ENCODE peak calls at places on chromosomes 2 and 18, in ten cellular contexts. One of them, this sample, is unnamed.

GRCh38 chr2:190379249-190379964 is 28.7 kb upstream of the MFSD6 start:
- DNase-seq in A549: no peak
- DNase-seq in IMR-90: peak
- DNase-seq in spleen: no peak
- DNase-seq in stomach: peak
- DNase-seq in NB4: no peak
- DNase-seq in sigmoid colon: no peak
- DNase-seq in breast epithelium: no peak
- DNase-seq in esophagus muscularis mucosa: no peak
- DNase-seq in ovary: no peak
- DNase-seq in this sample: peak

GRCh38 chr18:44771957-44772917 is 91.5 kb downstream of the SETBP1 start:
- DNase-seq in NB4: peak
- DNase-seq in sigmoid colon: peak
- DNase-seq in spleen: no peak
- DNase-seq in IMR-90: no peak
- DNase-seq in stomach: peak
- DNase-seq in breast epithelium: no peak
- DNase-seq in A549: no peak
- DNase-seq in ovary: no peak
- DNase-seq in esophagus muscularis mucosa: no peak
- DNase-seq in this sample: no peak

GRCh38 chr2:122737429-122738077 is 982.1 kb downstream of the TSN start:
- DNase-seq in spleen: no peak
- DNase-seq in NB4: no peak
- DNase-seq in ovary: no peak
- DNase-seq in stomach: no peak
- DNase-seq in esophagus muscularis mucosa: no peak
- DNase-seq in IMR-90: no peak
- DNase-seq in A549: no peak
- DNase-seq in sigmoid colon: no peak
- DNase-seq in breast epithelium: no peak
- DNase-seq in this sample: no peak

GRCh38 chr2:230944804-230945372 is 19.8 kb upstream of the GPR55 start:
- DNase-seq in NB4: no peak
- DNase-seq in esophagus muscularis mucosa: no peak
- DNase-seq in IMR-90: no peak
- DNase-seq in breast epithelium: no peak
- DNase-seq in ovary: no peak
- DNase-seq in A549: no peak
- DNase-seq in spleen: no peak
- DNase-seq in stomach: peak
- DNase-seq in sigmoid colon: no peak
- DNase-seq in this sample: no peak

GRCh38 chr2:188046437-188046836 is 245.2 kb upstream of the GULP1 start:
- DNase-seq in spleen: no peak
- DNase-seq in breast epithelium: no peak
- DNase-seq in esophagus muscularis mucosa: no peak
- DNase-seq in A549: no peak
- DNase-seq in NB4: no peak
- DNase-seq in IMR-90: peak
- DNase-seq in stomach: no peak
- DNase-seq in ovary: no peak
- DNase-seq in sigmoid colon: no peak
- DNase-seq in this sample: no peak

GRCh38 chr2:44245068-44245861 is 30.0 kb upstream of the SLC3A1 start:
- DNase-seq in stomach: no peak
- DNase-seq in A549: no peak
- DNase-seq in IMR-90: no peak
- DNase-seq in spleen: no peak
- DNase-seq in ovary: no peak
- DNase-seq in esophagus muscularis mucosa: no peak
- DNase-seq in NB4: no peak
- DNase-seq in sigmoid colon: no peak
- DNase-seq in breast epithelium: no peak
- DNase-seq in this sample: no peak

GRCh38 chr2:68122680-68122964 is 35.1 kb upstream of the PNO1 start:
- DNase-seq in IMR-90: no peak
- DNase-seq in breast epithelium: no peak
- DNase-seq in ovary: no peak
- DNase-seq in esophagus muscularis mucosa: no peak
- DNase-seq in NB4: no peak
- DNase-seq in sigmoid colon: no peak
- DNase-seq in A549: no peak
- DNase-seq in stomach: no peak
- DNase-seq in spleen: no peak
- DNase-seq in this sample: peak

GRCh38 chr2:238868067-238868524 is 20.2 kb downstream of the TWIST2 start:
- DNase-seq in sigmoid colon: peak
- DNase-seq in A549: no peak
- DNase-seq in stomach: no peak
- DNase-seq in spleen: peak
- DNase-seq in ovary: no peak
- DNase-seq in esophagus muscularis mucosa: no peak
- DNase-seq in NB4: no peak
- DNase-seq in IMR-90: no peak
- DNase-seq in breast epithelium: no peak
- DNase-seq in this sample: no peak

GRCh38 chr2:191391171-191391570 is 146.0 kb downstream of the MYO1B start:
- DNase-seq in A549: no peak
- DNase-seq in IMR-90: no peak
- DNase-seq in breast epithelium: no peak
- DNase-seq in stomach: no peak
- DNase-seq in NB4: no peak
- DNase-seq in sigmoid colon: no peak
- DNase-seq in ovary: no peak
- DNase-seq in spleen: no peak
- DNase-seq in esophagus muscularis mucosa: no peak
- DNase-seq in this sample: no peak

GRCh38 chr2:10215393-10215935 is 87.2 kb upstream of the HPCAL1 start:
- DNase-seq in stomach: no peak
- DNase-seq in NB4: no peak
- DNase-seq in breast epithelium: no peak
- DNase-seq in IMR-90: no peak
- DNase-seq in ovary: no peak
- DNase-seq in sigmoid colon: no peak
- DNase-seq in spleen: no peak
- DNase-seq in A549: no peak
- DNase-seq in esophagus muscularis mucosa: no peak
- DNase-seq in this sample: no peak

GRCh38 chr2:213151437-213152064 is at the start of gene IKZF2:
- DNase-seq in IMR-90: peak
- DNase-seq in breast epithelium: peak
- DNase-seq in A549: peak
- DNase-seq in esophagus muscularis mucosa: peak
- DNase-seq in spleen: peak
- DNase-seq in ovary: peak
- DNase-seq in sigmoid colon: peak
- DNase-seq in stomach: peak
- DNase-seq in NB4: peak
- DNase-seq in this sample: peak

GRCh38 chr2:233413046-233413445 is 58.8 kb downstream of the DGKD start:
- DNase-seq in ovary: no peak
- DNase-seq in IMR-90: peak
- DNase-seq in A549: no peak
- DNase-seq in sigmoid colon: no peak
- DNase-seq in stomach: no peak
- DNase-seq in esophagus muscularis mucosa: no peak
- DNase-seq in breast epithelium: no peak
- DNase-seq in NB4: no peak
- DNase-seq in spleen: no peak
- DNase-seq in this sample: no peak

GRCh38 chr2:79294994-79295393 is 135.4 kb upstream of the REG3A start:
- DNase-seq in NB4: no peak
- DNase-seq in esophagus muscularis mucosa: no peak
- DNase-seq in sigmoid colon: no peak
- DNase-seq in breast epithelium: no peak
- DNase-seq in stomach: no peak
- DNase-seq in A549: no peak
- DNase-seq in ovary: no peak
- DNase-seq in IMR-90: no peak
- DNase-seq in spleen: no peak
- DNase-seq in this sample: no peak

GRCh38 chr2:100292022-100292580 is 30.2 kb downstream of the LONRF2 start:
- DNase-seq in stomach: peak
- DNase-seq in ovary: peak
- DNase-seq in sigmoid colon: peak
- DNase-seq in esophagus muscularis mucosa: no peak
- DNase-seq in breast epithelium: peak
- DNase-seq in IMR-90: peak
- DNase-seq in spleen: no peak
- DNase-seq in NB4: peak
- DNase-seq in A549: peak
- DNase-seq in this sample: peak

GRCh38 chr2:119174216-119174992 is 15.9 kb upstream of the C1QL2 start:
- DNase-seq in IMR-90: no peak
- DNase-seq in sigmoid colon: no peak
- DNase-seq in NB4: peak
- DNase-seq in spleen: peak
- DNase-seq in breast epithelium: no peak
- DNase-seq in esophagus muscularis mucosa: no peak
- DNase-seq in A549: peak
- DNase-seq in stomach: peak
- DNase-seq in ovary: no peak
- DNase-seq in this sample: peak

GRCh38 chr2:158619496-158619895 is 162.7 kb downstream of the PKP4 start:
- DNase-seq in esophagus muscularis mucosa: no peak
- DNase-seq in NB4: peak
- DNase-seq in IMR-90: peak
- DNase-seq in spleen: no peak
- DNase-seq in A549: no peak
- DNase-seq in stomach: peak
- DNase-seq in breast epithelium: no peak
- DNase-seq in ovary: no peak
- DNase-seq in sigmoid colon: no peak
- DNase-seq in this sample: peak

GRCh38 chr2:139963863-139964355 is 1183.7 kb upstream of the NXPH2 start:
- DNase-seq in ovary: no peak
- DNase-seq in NB4: no peak
- DNase-seq in sigmoid colon: no peak
- DNase-seq in spleen: no peak
- DNase-seq in stomach: no peak
- DNase-seq in A549: no peak
- DNase-seq in IMR-90: no peak
- DNase-seq in breast epithelium: no peak
- DNase-seq in esophagus muscularis mucosa: no peak
- DNase-seq in this sample: no peak

GRCh38 chr18:8750954-8751415 is 45.6 kb downstream of the MTCL1 start:
- DNase-seq in esophagus muscularis mucosa: peak
- DNase-seq in spleen: no peak
- DNase-seq in NB4: no peak
- DNase-seq in IMR-90: peak
- DNase-seq in sigmoid colon: peak
- DNase-seq in stomach: no peak
- DNase-seq in breast epithelium: no peak
- DNase-seq in A549: no peak
- DNase-seq in ovary: peak
- DNase-seq in this sample: no peak

GRCh38 chr2:191612496-191612895 is 65.4 kb upstream of the NABP1 start:
- DNase-seq in spleen: no peak
- DNase-seq in A549: peak
- DNase-seq in stomach: no peak
- DNase-seq in sigmoid colon: no peak
- DNase-seq in esophagus muscularis mucosa: no peak
- DNase-seq in breast epithelium: no peak
- DNase-seq in IMR-90: peak
- DNase-seq in ovary: no peak
- DNase-seq in NB4: no peak
- DNase-seq in this sample: no peak

GRCh38 chr2:156331572-156332451 is 709 bp downstream of the NR4A2 start:
- DNase-seq in esophagus muscularis mucosa: no peak
- DNase-seq in stomach: peak
- DNase-seq in breast epithelium: peak
- DNase-seq in A549: peak
- DNase-seq in IMR-90: peak
- DNase-seq in spleen: peak
- DNase-seq in NB4: peak
- DNase-seq in ovary: peak
- DNase-seq in sigmoid colon: peak
- DNase-seq in this sample: peak

GRCh38 chr2:102258386-102259074 is 52.8 kb upstream of the IL1RL1 start:
- DNase-seq in sigmoid colon: no peak
- DNase-seq in spleen: no peak
- DNase-seq in ovary: no peak
- DNase-seq in breast epithelium: no peak
- DNase-seq in NB4: peak
- DNase-seq in stomach: no peak
- DNase-seq in esophagus muscularis mucosa: peak
- DNase-seq in A549: peak
- DNase-seq in IMR-90: peak
- DNase-seq in this sample: peak

GRCh38 chr18:58535340-58536186 is 93.3 kb downstream of the ALPK2 start:
- DNase-seq in NB4: peak
- DNase-seq in sigmoid colon: no peak
- DNase-seq in esophagus muscularis mucosa: no peak
- DNase-seq in ovary: no peak
- DNase-seq in spleen: no peak
- DNase-seq in A549: no peak
- DNase-seq in stomach: no peak
- DNase-seq in breast epithelium: no peak
- DNase-seq in IMR-90: peak
- DNase-seq in this sample: no peak
- TF ChIP-seq POLR2A in NB4: no peak
- TF ChIP-seq POLR2A in sigmoid colon: no peak
- TF ChIP-seq POLR2A in esophagus muscularis mucosa: no peak
- TF ChIP-seq POLR2A in ovary: no peak
- TF ChIP-seq POLR2A in spleen: no peak
- TF ChIP-seq POLR2A in A549: no peak
- TF ChIP-seq POLR2A in stomach: no peak
- TF ChIP-seq POLR2A in breast epithelium: no peak
- TF ChIP-seq POLR2A in IMR-90: no peak
- TF ChIP-seq POLR2A in this sample: no peak

GRCh38 chr2:152407204-152407721 is 72.3 kb downstream of the FMNL2 start:
- DNase-seq in breast epithelium: no peak
- DNase-seq in ovary: peak
- DNase-seq in spleen: no peak
- DNase-seq in IMR-90: peak
- DNase-seq in stomach: no peak
- DNase-seq in sigmoid colon: peak
- DNase-seq in NB4: no peak
- DNase-seq in A549: peak
- DNase-seq in esophagus muscularis mucosa: peak
- DNase-seq in this sample: no peak
- TF ChIP-seq POLR2A in breast epithelium: no peak
- TF ChIP-seq POLR2A in ovary: no peak
- TF ChIP-seq POLR2A in spleen: no peak
- TF ChIP-seq POLR2A in IMR-90: no peak
- TF ChIP-seq POLR2A in stomach: no peak
- TF ChIP-seq POLR2A in sigmoid colon: no peak
- TF ChIP-seq POLR2A in NB4: no peak
- TF ChIP-seq POLR2A in A549: no peak
- TF ChIP-seq POLR2A in esophagus muscularis mucosa: no peak
- TF ChIP-seq POLR2A in this sample: no peak

GRCh38 chr2:36357506-36358316 is 2.1 kb downstream of the CRIM1 start:
- DNase-seq in sigmoid colon: peak
- DNase-seq in breast epithelium: no peak
- DNase-seq in A549: peak
- DNase-seq in spleen: peak
- DNase-seq in NB4: peak
- DNase-seq in ovary: peak
- DNase-seq in stomach: no peak
- DNase-seq in esophagus muscularis mucosa: no peak
- DNase-seq in IMR-90: peak
- DNase-seq in this sample: peak
- TF ChIP-seq POLR2A in sigmoid colon: peak
- TF ChIP-seq POLR2A in breast epithelium: no peak
- TF ChIP-seq POLR2A in A549: no peak
- TF ChIP-seq POLR2A in spleen: no peak
- TF ChIP-seq POLR2A in NB4: no peak
- TF ChIP-seq POLR2A in ovary: no peak
- TF ChIP-seq POLR2A in stomach: no peak
- TF ChIP-seq POLR2A in esophagus muscularis mucosa: peak
- TF ChIP-seq POLR2A in IMR-90: peak
- TF ChIP-seq POLR2A in this sample: no peak

GRCh38 chr2:241609859-241610793 is 26.8 kb downstream of the THAP4 start:
- DNase-seq in A549: no peak
- DNase-seq in ovary: peak
- DNase-seq in esophagus muscularis mucosa: no peak
- DNase-seq in NB4: peak
- DNase-seq in IMR-90: peak
- DNase-seq in spleen: peak
- DNase-seq in stomach: peak
- DNase-seq in breast epithelium: peak
- DNase-seq in sigmoid colon: peak
- DNase-seq in this sample: peak
- TF ChIP-seq POLR2A in A549: no peak
- TF ChIP-seq POLR2A in ovary: no peak
- TF ChIP-seq POLR2A in esophagus muscularis mucosa: no peak
- TF ChIP-seq POLR2A in NB4: peak
- TF ChIP-seq POLR2A in IMR-90: peak
- TF ChIP-seq POLR2A in spleen: no peak
- TF ChIP-seq POLR2A in stomach: no peak
- TF ChIP-seq POLR2A in breast epithelium: no peak
- TF ChIP-seq POLR2A in sigmoid colon: no peak
- TF ChIP-seq POLR2A in this sample: no peak

This sample was measured in erythroblast.